ENCODE peak calls at places on chromosomes 1 and 21, in six cellular contexts. One of them, this sample, is unnamed.

GRCh38 chr1:21703318-21703963 is 34.3 kb upstream of the RAP1GAP start:
- DNase-seq in NCI-H187: no peak
- DNase-seq in non-pigmented ciliary epithelial cell: peak; percentile 53
- DNase-seq in GM10248: no peak
- DNase-seq in stimulated activated CD4-positive, alpha-beta T cell treated with anti-CD3 and anti-CD28 coated beads, Interleukin-4, amount 100 ng/mL, for 24 hours: no peak
- DNase-seq in activated CD8-positive, alpha-beta memory T cell treated with anti-CD3 and anti-CD28 coated beads, Interleukin-2, amount 50 U/mL, for 48 hours: no peak
- DNase-seq in this sample: no peak

GRCh38 chr1:216306830-216307229 is 116.4 kb downstream of the USH2A start:
- DNase-seq in activated CD8-positive, alpha-beta memory T cell treated with anti-CD3 and anti-CD28 coated beads, Interleukin-2, amount 50 U/mL, for 48 hours: no peak
- DNase-seq in NCI-H187: no peak
- DNase-seq in non-pigmented ciliary epithelial cell: no peak
- DNase-seq in GM10248: no peak
- DNase-seq in stimulated activated CD4-positive, alpha-beta T cell treated with anti-CD3 and anti-CD28 coated beads, Interleukin-4, amount 100 ng/mL, for 24 hours: no peak
- DNase-seq in this sample: no peak

GRCh38 chr1:234907585-234908457 is 220.8 kb downstream of the TOMM20 start:
- DNase-seq in activated CD8-positive, alpha-beta memory T cell treated with anti-CD3 and anti-CD28 coated beads, Interleukin-2, amount 50 U/mL, for 48 hours: no peak
- DNase-seq in non-pigmented ciliary epithelial cell: no peak
- DNase-seq in GM10248: no peak
- DNase-seq in stimulated activated CD4-positive, alpha-beta T cell treated with anti-CD3 and anti-CD28 coated beads, Interleukin-4, amount 100 ng/mL, for 24 hours: no peak
- DNase-seq in NCI-H187: no peak
- DNase-seq in this sample: no peak

GRCh38 chr1:51968632-51969031 is 21.9 kb downstream of the RAB3B start:
- DNase-seq in activated CD8-positive, alpha-beta memory T cell treated with anti-CD3 and anti-CD28 coated beads, Interleukin-2, amount 50 U/mL, for 48 hours: no peak
- DNase-seq in GM10248: no peak
- DNase-seq in stimulated activated CD4-positive, alpha-beta T cell treated with anti-CD3 and anti-CD28 coated beads, Interleukin-4, amount 100 ng/mL, for 24 hours: no peak
- DNase-seq in non-pigmented ciliary epithelial cell: no peak
- DNase-seq in NCI-H187: no peak
- DNase-seq in this sample: no peak

GRCh38 chr21:43343095-43343991 is 83.6 kb downstream of the SIK1 start:
- DNase-seq in NCI-H187: peak; percentile 9
- DNase-seq in stimulated activated CD4-positive, alpha-beta T cell treated with anti-CD3 and anti-CD28 coated beads, Interleukin-4, amount 100 ng/mL, for 24 hours: no peak
- DNase-seq in activated CD8-positive, alpha-beta memory T cell treated with anti-CD3 and anti-CD28 coated beads, Interleukin-2, amount 50 U/mL, for 48 hours: no peak
- DNase-seq in non-pigmented ciliary epithelial cell: no peak
- DNase-seq in GM10248: no peak
- DNase-seq in this sample: no peak

GRCh38 chr1:223437151-223437550 is 43.9 kb downstream of the CCDC185 start:
- DNase-seq in stimulated activated CD4-positive, alpha-beta T cell treated with anti-CD3 and anti-CD28 coated beads, Interleukin-4, amount 100 ng/mL, for 24 hours: no peak
- DNase-seq in non-pigmented ciliary epithelial cell: no peak
- DNase-seq in NCI-H187: no peak
- DNase-seq in activated CD8-positive, alpha-beta memory T cell treated with anti-CD3 and anti-CD28 coated beads, Interleukin-2, amount 50 U/mL, for 48 hours: no peak
- DNase-seq in GM10248: no peak
- DNase-seq in this sample: no peak

GRCh38 chr21:37071561-37072238 is 1.2 kb downstream of the PIGP start:
- DNase-seq in stimulated activated CD4-positive, alpha-beta T cell treated with anti-CD3 and anti-CD28 coated beads, Interleukin-4, amount 100 ng/mL, for 24 hours: no peak
- DNase-seq in NCI-H187: peak; percentile 83
- DNase-seq in activated CD8-positive, alpha-beta memory T cell treated with anti-CD3 and anti-CD28 coated beads, Interleukin-2, amount 50 U/mL, for 48 hours: no peak
- DNase-seq in GM10248: peak; percentile 16
- DNase-seq in non-pigmented ciliary epithelial cell: peak; percentile 35
- DNase-seq in this sample: no peak

GRCh38 chr1:208117410-208117809 is 126.8 kb downstream of the PLXNA2 start:
- DNase-seq in GM10248: no peak
- DNase-seq in non-pigmented ciliary epithelial cell: no peak
- DNase-seq in stimulated activated CD4-positive, alpha-beta T cell treated with anti-CD3 and anti-CD28 coated beads, Interleukin-4, amount 100 ng/mL, for 24 hours: no peak
- DNase-seq in activated CD8-positive, alpha-beta memory T cell treated with anti-CD3 and anti-CD28 coated beads, Interleukin-2, amount 50 U/mL, for 48 hours: no peak
- DNase-seq in NCI-H187: no peak
- DNase-seq in this sample: no peak

GRCh38 chr1:150065184-150065871 is 2.2 kb upstream of the VPS45 start:
- DNase-seq in non-pigmented ciliary epithelial cell: no peak
- DNase-seq in stimulated activated CD4-positive, alpha-beta T cell treated with anti-CD3 and anti-CD28 coated beads, Interleukin-4, amount 100 ng/mL, for 24 hours: no peak
- DNase-seq in NCI-H187: no peak
- DNase-seq in GM10248: no peak
- DNase-seq in activated CD8-positive, alpha-beta memory T cell treated with anti-CD3 and anti-CD28 coated beads, Interleukin-2, amount 50 U/mL, for 48 hours: no peak
- DNase-seq in this sample: no peak

GRCh38 chr1:233336554-233337442 is 9.3 kb downstream of the MAP3K21 start:
- DNase-seq in activated CD8-positive, alpha-beta memory T cell treated with anti-CD3 and anti-CD28 coated beads, Interleukin-2, amount 50 U/mL, for 48 hours: no peak
- DNase-seq in non-pigmented ciliary epithelial cell: no peak
- DNase-seq in stimulated activated CD4-positive, alpha-beta T cell treated with anti-CD3 and anti-CD28 coated beads, Interleukin-4, amount 100 ng/mL, for 24 hours: no peak
- DNase-seq in NCI-H187: no peak
- DNase-seq in GM10248: no peak
- DNase-seq in this sample: no peak

GRCh38 chr1:239719642-239720258 is 333.4 kb downstream of the CHRM3 start:
- DNase-seq in GM10248: no peak
- DNase-seq in activated CD8-positive, alpha-beta memory T cell treated with anti-CD3 and anti-CD28 coated beads, Interleukin-2, amount 50 U/mL, for 48 hours: peak; percentile 56
- DNase-seq in stimulated activated CD4-positive, alpha-beta T cell treated with anti-CD3 and anti-CD28 coated beads, Interleukin-4, amount 100 ng/mL, for 24 hours: peak; percentile 49
- DNase-seq in non-pigmented ciliary epithelial cell: no peak
- DNase-seq in NCI-H187: no peak
- DNase-seq in this sample: peak; percentile 68

GRCh38 chr1:228478912-228479665 is 8.1 kb upstream of the RNF187 start:
- DNase-seq in non-pigmented ciliary epithelial cell: no peak
- DNase-seq in stimulated activated CD4-positive, alpha-beta T cell treated with anti-CD3 and anti-CD28 coated beads, Interleukin-4, amount 100 ng/mL, for 24 hours: no peak
- DNase-seq in NCI-H187: no peak
- DNase-seq in GM10248: no peak
- DNase-seq in activated CD8-positive, alpha-beta memory T cell treated with anti-CD3 and anti-CD28 coated beads, Interleukin-2, amount 50 U/mL, for 48 hours: no peak
- DNase-seq in this sample: peak; percentile 36

GRCh38 chr1:17419626-17420328 is 19.7 kb downstream of the RCC2 start:
- DNase-seq in non-pigmented ciliary epithelial cell: no peak
- DNase-seq in stimulated activated CD4-positive, alpha-beta T cell treated with anti-CD3 and anti-CD28 coated beads, Interleukin-4, amount 100 ng/mL, for 24 hours: peak; percentile 59
- DNase-seq in activated CD8-positive, alpha-beta memory T cell treated with anti-CD3 and anti-CD28 coated beads, Interleukin-2, amount 50 U/mL, for 48 hours: peak; percentile 91
- DNase-seq in NCI-H187: no peak
- DNase-seq in GM10248: peak; percentile 83
- DNase-seq in this sample: peak; percentile 41

GRCh38 chr1:150981177-150981804 is 801 bp upstream of the ANXA9 start:
- DNase-seq in non-pigmented ciliary epithelial cell: no peak
- DNase-seq in GM10248: no peak
- DNase-seq in activated CD8-positive, alpha-beta memory T cell treated with anti-CD3 and anti-CD28 coated beads, Interleukin-2, amount 50 U/mL, for 48 hours: no peak
- DNase-seq in NCI-H187: peak; percentile 92
- DNase-seq in stimulated activated CD4-positive, alpha-beta T cell treated with anti-CD3 and anti-CD28 coated beads, Interleukin-4, amount 100 ng/mL, for 24 hours: no peak
- DNase-seq in this sample: no peak

GRCh38 chr21:33419538-33420123 is 16.4 kb downstream of the IFNGR2 start:
- DNase-seq in GM10248: no peak
- DNase-seq in NCI-H187: no peak
- DNase-seq in stimulated activated CD4-positive, alpha-beta T cell treated with anti-CD3 and anti-CD28 coated beads, Interleukin-4, amount 100 ng/mL, for 24 hours: no peak
- DNase-seq in activated CD8-positive, alpha-beta memory T cell treated with anti-CD3 and anti-CD28 coated beads, Interleukin-2, amount 50 U/mL, for 48 hours: no peak
- DNase-seq in non-pigmented ciliary epithelial cell: no peak
- DNase-seq in this sample: no peak

GRCh38 chr1:166603296-166603695 is 236.0 kb upstream of the POGK start:
- DNase-seq in NCI-H187: no peak
- DNase-seq in activated CD8-positive, alpha-beta memory T cell treated with anti-CD3 and anti-CD28 coated beads, Interleukin-2, amount 50 U/mL, for 48 hours: no peak
- DNase-seq in GM10248: no peak
- DNase-seq in non-pigmented ciliary epithelial cell: no peak
- DNase-seq in stimulated activated CD4-positive, alpha-beta T cell treated with anti-CD3 and anti-CD28 coated beads, Interleukin-4, amount 100 ng/mL, for 24 hours: no peak
- DNase-seq in this sample: no peak

GRCh38 chr21:35428489-35428888 is 379.4 kb upstream of the RUNX1 start:
- DNase-seq in non-pigmented ciliary epithelial cell: no peak
- DNase-seq in stimulated activated CD4-positive, alpha-beta T cell treated with anti-CD3 and anti-CD28 coated beads, Interleukin-4, amount 100 ng/mL, for 24 hours: peak; percentile 50
- DNase-seq in GM10248: no peak
- DNase-seq in activated CD8-positive, alpha-beta memory T cell treated with anti-CD3 and anti-CD28 coated beads, Interleukin-2, amount 50 U/mL, for 48 hours: no peak
- DNase-seq in NCI-H187: no peak
- DNase-seq in this sample: no peak

GRCh38 chr1:154760469-154760933 is 109.6 kb downstream of the KCNN3 start:
- DNase-seq in NCI-H187: no peak
- DNase-seq in GM10248: peak; percentile 88
- DNase-seq in stimulated activated CD4-positive, alpha-beta T cell treated with anti-CD3 and anti-CD28 coated beads, Interleukin-4, amount 100 ng/mL, for 24 hours: peak; percentile 85
- DNase-seq in activated CD8-positive, alpha-beta memory T cell treated with anti-CD3 and anti-CD28 coated beads, Interleukin-2, amount 50 U/mL, for 48 hours: peak; percentile 96
- DNase-seq in non-pigmented ciliary epithelial cell: no peak
- DNase-seq in this sample: peak; percentile 75

GRCh38 chr1:180425956-180426355 is 76.4 kb downstream of the ACBD6 start:
- DNase-seq in stimulated activated CD4-positive, alpha-beta T cell treated with anti-CD3 and anti-CD28 coated beads, Interleukin-4, amount 100 ng/mL, for 24 hours: no peak
- DNase-seq in non-pigmented ciliary epithelial cell: no peak
- DNase-seq in GM10248: no peak
- DNase-seq in activated CD8-positive, alpha-beta memory T cell treated with anti-CD3 and anti-CD28 coated beads, Interleukin-2, amount 50 U/mL, for 48 hours: no peak
- DNase-seq in NCI-H187: no peak
- DNase-seq in this sample: no peak

GRCh38 chr1:31739281-31739853 is 24.8 kb downstream of the ADGRB2 start:
- DNase-seq in GM10248: no peak
- DNase-seq in activated CD8-positive, alpha-beta memory T cell treated with anti-CD3 and anti-CD28 coated beads, Interleukin-2, amount 50 U/mL, for 48 hours: peak; percentile 64
- DNase-seq in stimulated activated CD4-positive, alpha-beta T cell treated with anti-CD3 and anti-CD28 coated beads, Interleukin-4, amount 100 ng/mL, for 24 hours: peak; percentile 34
- DNase-seq in non-pigmented ciliary epithelial cell: no peak
- DNase-seq in NCI-H187: no peak
- DNase-seq in this sample: peak; percentile 24

GRCh38 chr1:192327997-192328396 is 11.2 kb downstream of the RGS21 start:
- DNase-seq in NCI-H187: no peak
- DNase-seq in non-pigmented ciliary epithelial cell: no peak
- DNase-seq in GM10248: no peak
- DNase-seq in stimulated activated CD4-positive, alpha-beta T cell treated with anti-CD3 and anti-CD28 coated beads, Interleukin-4, amount 100 ng/mL, for 24 hours: no peak
- DNase-seq in activated CD8-positive, alpha-beta memory T cell treated with anti-CD3 and anti-CD28 coated beads, Interleukin-2, amount 50 U/mL, for 48 hours: no peak
- DNase-seq in this sample: no peak